ENCODE peak calls at places on chromosome 13, in four cellular contexts. X, P, E and N are unnamed samples.

GRCh38 chr13:76683854-76684253 is 202.4 kb downstream of the KCTD12 start:
- DNase-seq in E (no peak), X (no peak), P (no peak), N (no peak)

GRCh38 chr13:78978381-78978998 is 319.5 kb upstream of the OBI1 start:
- DNase-seq in X (peak), E (peak), P (no peak), N (peak)

GRCh38 chr13:110108348-110109139 is 198.4 kb downstream of the COL4A1 start:
- DNase-seq in E (peak), X (no peak), P (peak), N (peak)

GRCh38 chr13:46104868-46105267 is at the start of gene CPB2:
- DNase-seq in X (no peak), E (no peak), P (no peak), N (no peak)

GRCh38 chr13:20356437-20356836 is 124.3 kb upstream of the GJB6 start:
- DNase-seq in E (no peak), P (no peak), X (no peak), N (no peak)

GRCh38 chr13:113065406-113066141 is 40.0 kb upstream of the F7 start:
- DNase-seq in X (no peak), P (no peak), E (no peak), N (no peak)

GRCh38 chr13:111158136-111158805 is 43.2 kb downstream of the ARHGEF7 start:
- DNase-seq in E (no peak), X (no peak), P (no peak), N (no peak)

GRCh38 chr13:39892731-39893293 is 237.3 kb downstream of the COG6 start:
- DNase-seq in X (no peak), E (no peak), P (no peak), N (no peak)

GRCh38 chr13:24159921-24160324 is 597 bp upstream of the SPATA13 start:
- DNase-seq in P (no peak), E (no peak), X (no peak), N (no peak)

GRCh38 chr13:97223711-97224461 is 1.8 kb downstream of the MBNL2 start:
- DNase-seq in X (no peak), P (peak), E (peak), N (peak)

GRCh38 chr13:97221046-97221445 is 1.1 kb upstream of the MBNL2 start:
- DNase-seq in X (no peak), E (no peak), P (no peak), N (no peak)

GRCh38 chr13:97221491-97221890 is 642 bp upstream of the MBNL2 start:
- DNase-seq in E (no peak), P (no peak), X (no peak), N (no peak)

GRCh38 chr13:97222934-97223710 is 989 bp downstream of the MBNL2 start:
- DNase-seq in X (no peak), E (no peak), P (no peak), N (no peak)

GRCh38 chr13:97221989-97222700 is at the start of gene MBNL2:
- DNase-seq in X (peak), P (peak), E (peak), N (peak)
- TF ChIP-seq POLR2A in X (no peak), P (peak), E (no peak), N (peak)

DNA sequence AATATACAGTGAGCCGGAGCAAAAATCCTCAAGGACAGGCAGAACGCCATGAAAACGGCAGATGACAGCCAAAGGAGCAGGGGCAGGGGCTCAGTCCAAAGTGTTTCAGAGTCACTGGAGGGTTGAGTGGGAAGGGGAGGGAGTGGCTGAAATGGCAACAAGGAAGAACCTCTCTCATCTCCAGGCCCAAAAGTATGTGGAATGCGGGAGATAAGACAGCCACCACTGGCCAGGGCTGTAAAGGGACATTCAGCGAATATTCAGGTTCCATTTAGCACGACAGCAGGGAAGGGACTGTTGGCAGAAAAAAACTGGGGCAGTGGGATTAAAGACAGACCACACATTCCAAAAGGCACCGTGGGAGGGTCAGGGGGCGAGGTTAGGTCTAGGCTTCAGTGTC is 48.4 kb downstream of the USPL1 start:
- DNase-seq in P (no peak), E (no peak), X (no peak), N (no peak)
- TF ChIP-seq POLR2A in P (no peak), E (no peak), X (no peak), N (no peak)

GRCh38 chr13:50081899-50082425 is 66.7 kb downstream of the KCNRG start:
- DNase-seq in X (peak), E (peak), P (peak), N (peak)
- TF ChIP-seq POLR2A in X (no peak), E (peak), P (no peak), N (peak)

GRCh38 chr13:59356607-59357006 is 807.1 kb downstream of the DIAPH3 start:
- DNase-seq in X (no peak), P (peak), E (no peak), N (peak)
- TF ChIP-seq POLR2A in X (no peak), P (no peak), E (no peak), N (no peak)

GRCh38 chr13:102771298-102772041 is 2.1 kb downstream of the TEX30 start:
- DNase-seq in P (no peak), X (no peak), E (no peak), N (no peak)

GRCh38 chr13:102774596-102775375 is 1.2 kb upstream of the TEX30 start:
- DNase-seq in E (no peak), X (no peak), P (no peak), N (no peak)

GRCh38 chr13:102772042-102772425 is 1.6 kb downstream of the TEX30 start:
- DNase-seq in E (no peak), P (no peak), X (no peak), N (no peak)

GRCh38 chr13:102774210-102774560 is 599 bp upstream of the TEX30 start:
- DNase-seq in P (no peak), E (no peak), X (no peak), N (peak)

GRCh38 chr13:102773441-102774209 is at the start of gene TEX30:
- DNase-seq in X (peak), E (peak), P (peak), N (peak)
- TF ChIP-seq POLR2A in X (no peak), E (peak), P (no peak), N (peak)